ENCODE peak calls at places on chromosomes 5 and 9, in five cellular contexts. H is astrocyte of the spinal cord, M is HEK293T, T is aorta, Y is NAMALWA. F is an unnamed sample.

GRCh38 chr5:112366987-112367386 is 52.1 kb downstream of the EPB41L4A start:
- DNase-seq in M (peak; percentile 52), H (no peak), T (no peak), Y (peak; percentile 46), F (no peak)

GRCh38 chr5:137146402-137146889 is 352.7 kb downstream of the SPOCK1 start:
- DNase-seq in H (peak; percentile 95), M (no peak), T (peak; percentile 80), Y (no peak), F (peak; percentile 56)

GRCh38 chr5:107875834-107876233 is 205.1 kb upstream of the EFNA5 start:
- DNase-seq in H (peak; percentile 55), T (no peak), M (peak; percentile 13), Y (no peak), F (no peak)

GRCh38 chr9:5008206-5008605 is 23.1 kb downstream of the JAK2 start:
- DNase-seq in T (no peak), M (no peak), Y (no peak), H (peak; percentile 20), F (no peak)

GRCh38 chr9:8783999-8784398 is 984.4 kb upstream of the DMAC1 start:
- DNase-seq in H (no peak), M (no peak), T (no peak), Y (no peak), F (no peak)

GRCh38 chr5:69360442-69360841 is 8.9 kb downstream of the AK6 start:
- DNase-seq in Y (no peak), M (no peak), T (no peak), H (no peak), F (no peak)

GRCh38 chr5:80654054-80654390 is 430 bp upstream of the MSH3 start:
- DNase-seq in H (no peak), T (no peak), Y (peak; percentile 54), M (peak; percentile 22), F (no peak)

GRCh38 chr9:89679581-89679980 is 74.8 kb downstream of the GADD45G start:
- DNase-seq in H (no peak), T (peak; percentile 46), M (no peak), Y (no peak), F (no peak)

GRCh38 chr9:88322906-88323566 is 65.2 kb upstream of the SPIN1 start:
- DNase-seq in M (no peak), T (peak; percentile 7), H (peak; percentile 51), Y (peak; percentile 39), F (no peak)

GRCh38 chr5:37665272-37665671 is 174.6 kb downstream of the GDNF start:
- DNase-seq in Y (no peak), M (no peak), H (peak; percentile 61), T (no peak), F (no peak)

GRCh38 chr5:135625486-135625885 is 46.7 kb upstream of the CXCL14 start:
- DNase-seq in T (no peak), Y (no peak), M (no peak), H (no peak), F (no peak)

GRCh38 chr5:151483647-151484046 is 36.2 kb downstream of the SLC36A1 start:
- DNase-seq in T (no peak), H (no peak), Y (no peak), M (no peak), F (no peak)

GRCh38 chr5:37116359-37116758 is 132.8 kb downstream of the CPLANE1 start:
- DNase-seq in H (no peak), M (no peak), Y (no peak), T (no peak), F (no peak)

GRCh38 chr9:20479419-20480155 is 142.7 kb downstream of the MLLT3 start:
- DNase-seq in M (no peak), T (no peak), Y (no peak), H (no peak), F (no peak)

F was measured in left cardiac atrium.